ENCODE peak calls at places on chromosomes 13 and 19, in eight cellular contexts. C, N, S, Z, T, X, O and E are unnamed samples.

GRCh38 chr13:44321961-44322360 is 51.7 kb upstream of the SERP2 start:
- DNase-seq in C (no peak), N (no peak), S (no peak), Z (no peak), T (no peak), X (no peak), O (no peak), E (no peak)

GRCh38 chr13:49630580-49630979 is 2.3 kb downstream of the ARL11 start:
- DNase-seq in C (no peak), N (no peak), S (no peak), Z (no peak), T (no peak), X (no peak), O (no peak), E (no peak)

GRCh38 chr13:70809588-70809987 is 701.3 kb upstream of the KLHL1 start:
- DNase-seq in C (no peak), N (no peak), S (no peak), Z (no peak), T (no peak), X (no peak), O (no peak), E (no peak)

GRCh38 chr19:18049390-18049789 is 37.3 kb downstream of the IL12RB1 start:
- DNase-seq in C (peak; percentile 60), N (peak; percentile 57), S (peak; percentile 25), Z (peak; percentile 84), T (peak; percentile 95), X (peak; percentile 89), O (peak; percentile 22), E (peak; percentile 59)

GRCh38 chr19:8337728-8338127 is 5.3 kb downstream of the KANK3 start:
- DNase-seq in C (no peak), N (no peak), S (no peak), Z (no peak), T (no peak), X (no peak), O (no peak), E (no peak)

GRCh38 chr13:98416408-98416807 is 160.5 kb downstream of the STK24 start:
- DNase-seq in C (no peak), N (no peak), S (no peak), Z (no peak), T (peak; percentile 85), X (no peak), O (no peak), E (no peak)

GRCh38 chr19:49151339-49152217 is 3.6 kb downstream of the HRC start:
- DNase-seq in C (no peak), N (no peak), S (peak; percentile 11), Z (no peak), T (peak; percentile 97), X (peak; percentile 92), O (no peak), E (peak; percentile 33)

GRCh38 chr19:7849631-7850428 is 19.8 kb downstream of the EVI5L start:
- DNase-seq in C (no peak), N (no peak), S (no peak), Z (no peak), T (no peak), X (no peak), O (no peak), E (no peak)

GRCh38 chr13:46124531-46124966 is 19.7 kb upstream of the CPB2 start:
- DNase-seq in C (no peak), N (no peak), S (no peak), Z (peak; percentile 84), T (no peak), X (no peak), O (no peak), E (no peak)

GRCh38 chr13:87889241-87889640 is 218.1 kb downstream of the SLITRK5 start:
- DNase-seq in C (no peak), N (no peak), S (no peak), Z (no peak), T (no peak), X (no peak), O (no peak), E (no peak)

GRCh38 chr19:16091546-16092475 is 15.5 kb downstream of the TPM4 start:
- DNase-seq in C (no peak), N (no peak), S (no peak), Z (no peak), T (no peak), X (no peak), O (no peak), E (no peak)

GRCh38 chr13:36086117-36086516 is 45.1 kb downstream of the DCLK1 start:
- DNase-seq in C (no peak), N (no peak), S (no peak), Z (no peak), T (no peak), X (no peak), O (no peak), E (no peak)

GRCh38 chr19:38095411-38096308 is 128.4 kb downstream of the DPF1 start:
- DNase-seq in C (peak; percentile 72), N (peak; percentile 71), S (peak; percentile 71), Z (peak; percentile 83), T (peak; percentile 93), X (no peak), O (peak; percentile 44), E (peak; percentile 77)

GRCh38 chr13:113820813-113821651 is 42.8 kb downstream of the GAS6 start:
- DNase-seq in C (peak; percentile 99), N (peak; percentile 99), S (peak; percentile 99), Z (peak; percentile 79), T (peak; percentile 95), X (peak; percentile 91), O (peak; percentile 98), E (peak; percentile 92)

GRCh38 chr13:29125145-29125933 is 305.2 kb downstream of the MTUS2 start:
- DNase-seq in C (no peak), N (no peak), S (no peak), Z (no peak), T (no peak), X (no peak), O (no peak), E (no peak)

GRCh38 chr13:97160421-97160820 is 61.7 kb upstream of the MBNL2 start:
- DNase-seq in C (no peak), N (no peak), S (no peak), Z (no peak), T (no peak), X (no peak), O (no peak), E (no peak)

GRCh38 chr13:73210218-73210883 is 151.5 kb downstream of the KLF5 start:
- DNase-seq in C (no peak), N (no peak), S (no peak), Z (no peak), T (no peak), X (no peak), O (no peak), E (no peak)

GRCh38 chr19:48752511-48753365 is at the start of gene FUT1:
- DNase-seq in C (peak; percentile 24), N (no peak), S (no peak), Z (peak; percentile 89), T (peak; percentile 91), X (no peak), O (no peak), E (no peak)

GRCh38 chr13:25689539-25689938 is 317.8 kb downstream of the ATP8A2 start:
- DNase-seq in C (no peak), N (no peak), S (no peak), Z (no peak), T (no peak), X (no peak), O (no peak), E (no peak)
- H3K4me3 ChIP-seq in C (no peak overlapping the region), N (no peak overlapping the region), S (no peak overlapping the region), Z (no peak overlapping the region), T (no peak overlapping the region), X (no peak overlapping the region), O (no peak overlapping the region), E (no peak overlapping the region)

DNA sequence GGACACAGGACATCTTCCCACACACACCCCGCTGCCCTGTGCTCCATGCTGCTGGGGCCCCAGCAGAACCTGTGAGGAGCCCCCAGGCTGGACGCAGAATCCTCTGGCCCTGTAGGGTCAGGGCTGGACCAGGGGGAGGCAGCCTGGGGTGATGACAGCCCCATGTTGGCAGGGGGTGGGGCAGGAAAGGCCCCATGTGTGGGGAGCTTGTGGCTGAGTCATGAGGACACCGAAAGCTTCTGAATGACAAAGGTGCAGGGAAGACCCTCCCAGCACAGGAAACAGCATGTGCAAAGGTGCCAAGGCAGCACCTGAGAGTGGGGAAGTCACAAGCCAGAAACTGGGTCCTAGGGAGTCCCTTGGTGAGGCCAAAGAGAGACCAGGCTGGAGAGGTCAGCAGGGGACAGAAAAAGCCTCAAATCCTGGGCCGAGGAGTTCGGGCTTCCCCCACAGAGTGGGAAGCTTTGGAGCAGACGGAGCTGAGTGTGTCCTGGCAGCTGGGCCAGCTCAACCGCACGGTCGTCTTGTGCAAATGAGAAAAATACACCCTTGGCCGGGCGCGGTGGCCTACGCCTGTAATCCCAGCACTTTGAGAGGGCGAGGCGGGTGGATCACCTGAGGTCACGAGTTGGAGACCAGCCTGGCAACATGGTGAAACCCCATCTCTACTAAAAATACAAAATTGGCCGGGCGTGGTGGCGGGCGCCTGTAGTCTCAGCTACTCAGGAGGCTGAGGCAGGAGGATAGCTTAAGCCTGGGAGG is 17.5 kb downstream of the ATP8B3 start:
- DNase-seq in C (no peak), N (no peak), S (no peak), Z (no peak), T (no peak), X (no peak), O (no peak), E (no peak)
- TF ChIP-seq CTCF in C (no peak), N (no peak), S (no peak), Z (no peak), T (no peak), X (no peak), O (no peak), E (no peak)

GRCh38 chr19:45011959-45012358 is 10.7 kb downstream of the RELB start:
- DNase-seq in C (no peak), N (no peak), S (no peak), Z (no peak), T (no peak), X (no peak), O (no peak), E (no peak)
- H3K4me3 ChIP-seq in C (no peak overlapping the region), N (no peak overlapping the region), S (no peak overlapping the region), Z (no peak overlapping the region), T (no peak overlapping the region), X (no peak overlapping the region), O (no peak overlapping the region), E (no peak overlapping the region)

DNA sequence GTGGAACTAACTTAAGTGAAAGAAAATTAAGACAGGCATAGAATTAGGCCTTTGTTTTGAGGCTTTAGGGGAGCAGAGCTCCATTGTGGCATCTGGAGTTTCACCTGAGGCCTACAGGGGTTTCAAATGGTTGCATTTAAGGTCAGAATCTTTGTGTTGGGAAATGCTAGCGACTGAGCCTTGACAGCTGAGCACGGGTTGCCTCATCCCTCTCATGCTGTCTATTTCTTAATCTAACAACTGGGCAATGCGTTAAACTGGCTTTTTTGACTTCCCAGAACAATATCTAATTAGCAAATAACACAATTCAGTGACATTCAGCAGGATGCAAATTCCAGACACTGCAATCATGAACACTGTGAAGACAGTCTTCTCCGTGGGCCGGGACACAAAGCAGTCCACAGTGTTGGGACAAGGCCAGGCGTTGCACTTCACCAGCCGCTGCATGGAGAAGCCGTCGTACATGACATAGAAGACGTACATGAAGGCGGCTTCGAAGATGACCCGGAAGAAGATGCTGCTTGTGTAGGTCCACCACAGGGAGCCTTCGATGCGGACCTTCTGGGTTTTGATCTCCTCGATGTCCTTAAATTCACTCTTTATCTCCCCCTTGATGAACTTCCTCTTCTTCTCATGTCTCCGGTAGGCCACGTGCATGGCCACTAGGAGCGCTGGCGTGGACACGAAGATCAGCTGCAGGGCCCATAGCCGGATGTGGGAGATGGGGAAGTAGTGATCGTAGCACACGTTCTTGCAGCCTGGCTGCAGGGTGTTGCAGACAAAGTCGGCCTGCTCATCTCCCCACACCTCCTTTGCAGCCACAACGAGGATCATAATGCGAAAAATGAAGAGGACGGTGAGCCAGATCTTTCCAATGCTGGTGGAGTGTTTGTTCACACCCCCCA is 3.8 kb downstream of the GJB2 start:
- DNase-seq in C (no peak), N (no peak), S (no peak), Z (no peak), T (no peak), X (no peak), O (no peak), E (no peak)
- TF ChIP-seq CTCF in C (no peak), N (peak; percentile 7), S (peak; percentile 15), Z (no peak), T (no peak), X (no peak), O (no peak), E (no peak)